ENCODE peak calls at places on chromosomes 1 and 21, in four cellular contexts. Z is brain microvascular endothelial cell, A is sciatic nerve, I is HuH-7. C is an unnamed sample.

GRCh38 chr1:208387908-208388756 is 143.9 kb upstream of the PLXNA2 start:
- DNase-seq in I (no peak), Z (no peak), A (no peak), C (no peak)

GRCh38 chr21:29155118-29155932 is 24.9 kb downstream of the MAP3K7CL start:
- DNase-seq in A (peak; percentile 67), Z (peak; percentile 84), I (no peak), C (peak; percentile 86)

GRCh38 chr1:89125571-89126233 is at the start of gene GBP2:
- DNase-seq in A (no peak), I (peak; percentile 34), Z (peak; percentile 43), C (no peak)

GRCh38 chr21:33380483-33380998 is 22.7 kb upstream of the IFNGR2 start:
- DNase-seq in Z (peak; percentile 94), A (peak; percentile 89), I (no peak), C (peak; percentile 97)

GRCh38 chr1:234466945-234467344 is 12.0 kb downstream of the TARBP1 start:
- DNase-seq in I (no peak), A (no peak), Z (no peak), C (no peak)

GRCh38 chr1:1616838-1617237 is 1.5 kb downstream of the MIB2 start:
- DNase-seq in Z (no peak), I (no peak), A (no peak), C (no peak)

GRCh38 chr1:3283849-3284248 is 170.6 kb upstream of the ARHGEF16 start:
- DNase-seq in I (peak; percentile 92), A (peak; percentile 76), Z (no peak), C (no peak)

GRCh38 chr1:27525296-27526271 is 35.6 kb upstream of the WASF2 start:
- DNase-seq in Z (no peak), I (no peak), A (no peak), C (peak; percentile 92)

GRCh38 chr1:242523968-242524570 is 428 bp downstream of the PLD5 start:
- DNase-seq in I (peak; percentile 24), A (no peak), Z (no peak), C (no peak)

GRCh38 chr1:18160290-18160942 is 52.8 kb downstream of the IGSF21 start:
- DNase-seq in A (peak; percentile 69), I (no peak), Z (no peak), C (peak; percentile 17)

GRCh38 chr21:15241997-15242767 is 177.4 kb upstream of the NRIP1 start:
- DNase-seq in Z (no peak), A (no peak), I (no peak), C (no peak)

GRCh38 chr1:58779837-58780585 is 3.8 kb downstream of the JUN start:
- DNase-seq in A (peak; percentile 59), Z (peak; percentile 63), I (peak; percentile 17), C (no peak)

GRCh38 chr1:213970193-213970592 is 17.6 kb upstream of the PROX1 start:
- DNase-seq in I (no peak), Z (no peak), A (no peak), C (no peak)

GRCh38 chr1:23178931-23179330 is 10.3 kb upstream of the LUZP1 start:
- DNase-seq in Z (peak; percentile 54), I (no peak), A (no peak), C (no peak)

GRCh38 chr1:2375923-2376260 is 15.5 kb downstream of the MORN1 start:
- DNase-seq in Z (no peak), I (no peak), A (no peak), C (no peak)

GRCh38 chr1:154519661-154520060 is 17.4 kb upstream of the SHE start:
- DNase-seq in A (peak; percentile 43), Z (no peak), I (no peak), C (no peak)

GRCh38 chr1:48222501-48223242 is at the start of gene SLC5A9:
- DNase-seq in I (peak; percentile 68), Z (no peak), A (no peak), C (no peak)

GRCh38 chr1:8643542-8644536 is 173.6 kb downstream of the RERE start:
- DNase-seq in I (no peak), Z (no peak), A (no peak), C (no peak)

C was measured in cardiac septum.